ENCODE peak calls at places on chromosomes 1 and 21, in four cellular contexts. V is GM23338, E is fibroblast of the aortic adventitia, H is PC-9. M is an unnamed sample.

GRCh38 chr1:26049531-26050254 is 3.8 kb upstream of the SLC30A2 start:
- DNase-seq in V (no peak), E (no peak), H (no peak), M (no peak)

GRCh38 chr21:18443085-18443484 is 39.5 kb upstream of the TMPRSS15 start:
- DNase-seq in V (no peak), E (no peak), H (no peak), M (no peak)

GRCh38 chr1:201353186-201353940 is 24.1 kb downstream of the TNNT2 start:
- DNase-seq in V (peak; percentile 13), E (no peak), H (peak; percentile 65), M (no peak)

GRCh38 chr1:100622037-100622436 is 84.1 kb downstream of the GPR88 start:
- DNase-seq in V (peak; percentile 16), E (peak; percentile 94), H (peak; percentile 44), M (peak; percentile 98)

GRCh38 chr21:41895643-41896493 is 16.7 kb upstream of the PRDM15 start:
- DNase-seq in V (peak; percentile 56), E (no peak), H (no peak), M (peak; percentile 67)

GRCh38 chr1:29855761-29856160 is 619.4 kb downstream of the PTPRU start:
- DNase-seq in V (no peak), E (no peak), H (no peak), M (no peak)

GRCh38 chr1:8652607-8653046 is 164.8 kb downstream of the RERE start:
- DNase-seq in V (no peak), E (no peak), H (no peak), M (no peak)

GRCh38 chr21:30642564-30642963 is at the start of gene KRTAP20-3:
- DNase-seq in V (no peak), E (no peak), H (no peak), M (no peak)

GRCh38 chr1:153742411-153743142 is 14.7 kb downstream of the INTS3 start:
- DNase-seq in V (no peak), E (peak; percentile 73), H (no peak), M (peak; percentile 50)

GRCh38 chr1:27418326-27418761 is 25.9 kb downstream of the GPR3 start:
- DNase-seq in V (no peak), E (peak; percentile 93), H (peak; percentile 46), M (peak; percentile 97)

GRCh38 chr1:37851271-37851670 is 8.1 kb downstream of the MTF1 start:
- DNase-seq in V (no peak), E (no peak), H (no peak), M (no peak)

GRCh38 chr21:31346256-31346821 is 2.3 kb upstream of the TIAM1 start:
- DNase-seq in V (no peak), E (no peak), H (no peak), M (no peak)

GRCh38 chr1:220914283-220915116 is 35.3 kb downstream of the HLX start:
- DNase-seq in V (no peak), E (no peak), H (no peak), M (no peak)

GRCh38 chr1:14304381-14304865 is 294.1 kb upstream of the KAZN start:
- DNase-seq in V (no peak), E (peak; percentile 60), H (no peak), M (peak; percentile 64)

GRCh38 chr1:12001996-12002493 is 17.3 kb upstream of the MIIP start:
- DNase-seq in V (no peak), E (peak; percentile 19), H (peak; percentile 14), M (no peak)

GRCh38 chr1:107327446-107327845 is 186.6 kb downstream of the NTNG1 start:
- DNase-seq in V (no peak), E (no peak), H (no peak), M (no peak)

GRCh38 chr1:121516279-121516967 is 331.6 kb downstream of the SRGAP2C start:
- DNase-seq in V (no peak), E (no peak), H (no peak), M (peak; percentile 4)

GRCh38 chr21:35026153-35026499 is 23.0 kb downstream of the RUNX1 start:
- DNase-seq in V (no peak), E (no peak), H (no peak), M (peak; percentile 16)

GRCh38 chr21:36887983-36888382 is 78.5 kb downstream of the HLCS start:
- DNase-seq in V (no peak), E (no peak), H (no peak), M (no peak)

GRCh38 chr1:222454782-222455181 is 93.1 kb downstream of the HHIPL2 start:
- DNase-seq in V (peak; percentile 25), E (no peak), H (no peak), M (no peak)

GRCh38 chr1:34918609-34919561 is 10.6 kb downstream of the DLGAP3 start:
- DNase-seq in V (peak; percentile 81), E (no peak), H (no peak), M (no peak)

GRCh38 chr1:205273551-205273982 is 45.8 kb downstream of the TMCC2 start:
- DNase-seq in V (peak; percentile 95), E (peak; percentile 79), H (peak; percentile 83), M (peak; percentile 78)

GRCh38 chr1:240492832-240493440 is 119.0 kb downstream of the GREM2 start:
- DNase-seq in V (peak; percentile 82), E (no peak), H (no peak), M (peak; percentile 40)

GRCh38 chr1:168957818-168958217 is 148.7 kb upstream of the ATP1B1 start:
- DNase-seq in V (no peak), E (no peak), H (no peak), M (no peak)

GRCh38 chr1:92708368-92708950 is 76.4 kb downstream of the EVI5 start:
- DNase-seq in V (no peak), E (peak; percentile 46), H (no peak), M (peak; percentile 31)

GRCh38 chr1:51044834-51045233 is 57.2 kb upstream of the C1orf185 start:
- DNase-seq in V (no peak), E (peak; percentile 47), H (no peak), M (peak; percentile 27)
- TF ChIP-seq CTCF in V (no peak), E (peak; percentile 20), H (peak; percentile 55), M (peak; percentile 18)

DNA sequence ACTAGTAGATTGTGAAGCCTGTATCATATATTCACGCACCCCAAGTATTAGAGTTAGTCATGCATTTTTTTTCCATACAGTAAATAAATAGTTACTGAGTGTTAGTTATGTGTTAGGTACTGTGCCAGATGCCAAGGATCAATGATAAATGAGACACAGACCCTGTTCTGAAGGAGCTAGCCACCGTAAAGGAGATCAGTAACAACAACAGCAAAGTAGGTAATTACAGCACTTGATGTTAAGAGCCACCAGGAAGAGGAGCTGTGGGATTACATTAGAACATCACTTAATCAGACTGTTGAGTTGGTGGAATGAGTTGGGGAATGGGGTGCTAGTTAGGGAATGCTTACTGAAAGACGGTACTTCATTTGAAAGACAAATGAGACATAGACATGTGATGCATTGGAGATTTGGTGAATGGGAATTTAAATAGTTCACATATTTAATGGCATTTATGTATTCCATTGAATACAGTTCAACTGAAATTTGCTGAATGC is 21.0 kb downstream of the PRKAA2 start:
- DNase-seq in V (peak; percentile 54), E (no peak), H (no peak), M (no peak)
- TF ChIP-seq CTCF in V (peak; percentile 46), E (no peak), H (no peak), M (no peak)

GRCh38 chr1:17743028-17743706 is 12.0 kb upstream of the ACTL8 start:
- DNase-seq in V (no peak), E (no peak), H (no peak), M (no peak)

GRCh38 chr1:17743925-17744324 is 11.2 kb upstream of the ACTL8 start:
- DNase-seq in V (no peak), E (no peak), H (no peak), M (no peak)

GRCh38 chr1:17746920-17747319 is 8.2 kb upstream of the ACTL8 start:
- DNase-seq in V (no peak), E (no peak), H (no peak), M (no peak)

GRCh38 chr1:17745564-17745955 is 9.6 kb upstream of the ACTL8 start:
- DNase-seq in V (no peak), E (no peak), H (no peak), M (no peak)

GRCh38 chr1:17744666-17745563 is 10.2 kb upstream of the ACTL8 start:
- DNase-seq in V (no peak), E (no peak), H (no peak), M (no peak)
- TF ChIP-seq CTCF in V (peak; percentile 52), E (no peak), H (no peak), M (no peak)

DNA sequence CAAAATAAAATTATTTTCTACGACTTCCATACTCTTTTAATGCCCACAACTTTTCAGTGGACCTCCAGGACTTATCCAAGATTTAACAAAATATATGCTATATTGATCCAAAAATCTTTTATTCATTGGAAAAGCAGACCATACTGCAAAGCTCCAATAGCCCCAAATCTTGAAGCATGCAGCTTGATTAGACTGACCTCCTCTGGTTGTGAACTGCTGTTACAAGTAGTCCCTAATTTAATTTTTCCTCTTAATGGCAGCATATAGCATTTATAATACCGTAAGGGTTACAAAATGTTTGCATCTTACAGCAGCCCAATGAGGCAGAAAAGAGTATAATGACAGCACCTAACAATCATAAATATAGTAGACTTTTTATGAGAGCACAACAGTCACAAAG is 49.8 kb downstream of the TPR start:
- DNase-seq in V (peak; percentile 43), E (peak; percentile 33), H (no peak), M (peak; percentile 7)
- TF ChIP-seq CTCF in V (peak; percentile 50), E (peak; percentile 51), H (peak; percentile 61), M (peak; percentile 45)

GRCh38 chr1:31757204-31757679 is 6.9 kb downstream of the ADGRB2 start:
- DNase-seq in V (no peak), E (no peak), H (no peak), M (no peak)
- TF ChIP-seq CTCF in V (no peak), E (no peak), H (no peak), M (no peak)

DNA sequence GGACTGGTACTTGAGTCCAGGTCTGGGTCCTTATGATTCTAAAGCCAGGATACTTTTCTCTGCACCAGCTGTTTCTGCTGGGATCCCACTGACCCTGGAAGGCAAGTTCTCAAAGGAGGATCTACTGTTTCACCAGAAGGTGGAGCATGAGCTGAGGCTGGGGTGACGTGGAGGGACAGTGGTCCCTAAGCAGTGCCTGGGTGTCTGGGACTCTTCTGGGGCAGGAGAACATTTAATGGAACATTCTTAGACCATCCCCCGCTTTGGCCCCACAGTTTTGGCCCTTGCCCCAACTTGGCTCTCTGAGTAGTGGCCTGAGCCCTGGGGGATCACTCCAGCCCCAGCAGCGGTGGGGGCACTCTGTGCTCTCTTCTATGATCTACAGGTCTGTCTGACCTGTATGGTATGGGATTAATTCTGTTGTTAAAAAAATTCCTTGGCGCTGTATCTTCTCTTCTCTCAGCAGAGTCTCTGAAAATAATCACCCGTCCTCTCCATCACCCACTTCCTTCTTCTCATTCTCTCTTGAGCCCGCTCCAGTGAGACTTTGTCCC is 60.3 kb upstream of the CSF3R start:
- DNase-seq in V (peak; percentile 62), E (no peak), H (no peak), M (no peak)
- TF ChIP-seq CTCF in V (peak; percentile 66), E (no peak), H (peak; percentile 51), M (peak; percentile 39)

M was measured in fibroblast of villous mesenchyme.